ENCODE peak calls at places on chromosomes 4 and X, in ten cellular contexts. Z is Kasumi-1, E is cerebellum, A is AG08395, S is cardiac muscle cell, U is pancreas, K is ELF-1, F is body of pancreas, I is NCI-H1105 treated with DMSO at 0.1 percent for 48 hours, B is trophoblast cell. D is an unnamed sample.
A peak's percentile ranks its signal among the peaks of the same experiment; 100 is the strongest.

GRCh38 chr4:25441519-25442117 is 64.6 kb downstream of the ANAPC4 start:
- DNase-seq in Z (peak; percentile 56), E (peak; percentile 77), A (peak; percentile 74), S (peak; percentile 81), U (peak; percentile 63), K (peak; percentile 84), F (peak; percentile 48), I (peak; percentile 42), B (peak; percentile 82), D (no peak)

GRCh38 chrX:151183912-151184565 is 7.7 kb downstream of the GPR50 start:
- DNase-seq in Z (no peak), E (no peak), A (no peak), S (no peak), U (no peak), K (peak; percentile 56), F (no peak), I (peak; percentile 24), B (no peak), D (no peak)

GRCh38 chr4:37653601-37654000 is 32.6 kb downstream of the RELL1 start:
- DNase-seq in Z (peak; percentile 55), E (no peak), A (no peak), S (no peak), U (no peak), K (peak; percentile 44), F (no peak), I (no peak), B (no peak), D (no peak)

GRCh38 chrX:54785901-54786300 is 12.2 kb downstream of the ITIH6 start:
- DNase-seq in Z (no peak), E (no peak), A (no peak), S (peak; percentile 24), U (no peak), K (peak; percentile 56), F (no peak), I (no peak), B (peak; percentile 32), D (no peak)

GRCh38 chr4:153539058-153539826 is 73.1 kb downstream of the TMEM131L start:
- DNase-seq in Z (no peak), E (no peak), A (no peak), S (no peak), U (no peak), K (no peak), F (peak; percentile 69), I (no peak), B (peak; percentile 22), D (no peak)

GRCh38 chr4:65089666-65090065 is 580.6 kb downstream of the EPHA5 start:
- DNase-seq in Z (peak; percentile 55), E (no peak), A (no peak), S (peak; percentile 1), U (no peak), K (peak; percentile 22), F (no peak), I (no peak), B (no peak), D (no peak)

GRCh38 chrX:12975670-12975965 is 708 bp downstream of the TMSB4X start:
- DNase-seq in Z (no peak), E (no peak), A (no peak), S (no peak), U (no peak), K (no peak), F (no peak), I (no peak), B (peak; percentile 54), D (no peak)

GRCh38 chr4:177862541-177863176 is 420.4 kb upstream of the AGA start:
- DNase-seq in Z (no peak), E (no peak), A (no peak), S (no peak), U (no peak), K (no peak), F (no peak), I (no peak), B (no peak), D (no peak)